ENCODE peak calls at places on chromosomes 4 and X, in five cellular contexts. One of them, this sample, is unnamed.
A peak's percentile ranks its signal among the peaks of the same experiment; 100 is the strongest.

GRCh38 chr4:171924761-171925376 is 111.7 kb downstream of the GALNTL6 start:
- DNase-seq in fibroblast of gingiva: no peak
- DNase-seq in HT-29: no peak
- DNase-seq in naive B cell: no peak
- DNase-seq in stimulated activated CD8-positive, alpha-beta memory T cell treated with anti-CD3 and anti-CD28 coated beads, Interleukin-7, amount 100 ng/mL, for 1 hour: no peak
- DNase-seq in this sample: peak; percentile 0

GRCh38 chr4:37535872-37536271 is 150.3 kb downstream of the RELL1 start:
- DNase-seq in fibroblast of gingiva: no peak
- DNase-seq in HT-29: no peak
- DNase-seq in naive B cell: no peak
- DNase-seq in stimulated activated CD8-positive, alpha-beta memory T cell treated with anti-CD3 and anti-CD28 coated beads, Interleukin-7, amount 100 ng/mL, for 1 hour: no peak
- DNase-seq in this sample: no peak

GRCh38 chr4:184100297-184100885 is 117.3 kb downstream of the ENPP6 start:
- DNase-seq in fibroblast of gingiva: no peak
- DNase-seq in HT-29: peak; percentile 43
- DNase-seq in naive B cell: no peak
- DNase-seq in stimulated activated CD8-positive, alpha-beta memory T cell treated with anti-CD3 and anti-CD28 coated beads, Interleukin-7, amount 100 ng/mL, for 1 hour: no peak
- DNase-seq in this sample: no peak

GRCh38 chr4:119189638-119190037 is 22.9 kb upstream of the USP53 start:
- DNase-seq in fibroblast of gingiva: peak; percentile 71
- DNase-seq in HT-29: no peak
- DNase-seq in naive B cell: no peak
- DNase-seq in stimulated activated CD8-positive, alpha-beta memory T cell treated with anti-CD3 and anti-CD28 coated beads, Interleukin-7, amount 100 ng/mL, for 1 hour: no peak
- DNase-seq in this sample: peak; percentile 42

GRCh38 chr4:46441116-46441859 is 51.4 kb upstream of the GABRA2 start:
- DNase-seq in fibroblast of gingiva: peak; percentile 52
- DNase-seq in HT-29: no peak
- DNase-seq in naive B cell: no peak
- DNase-seq in stimulated activated CD8-positive, alpha-beta memory T cell treated with anti-CD3 and anti-CD28 coated beads, Interleukin-7, amount 100 ng/mL, for 1 hour: no peak
- DNase-seq in this sample: no peak

GRCh38 chrX:132480581-132481203 is 8.1 kb downstream of the MBNL3 start:
- DNase-seq in fibroblast of gingiva: peak; percentile 85
- DNase-seq in HT-29: peak; percentile 81
- DNase-seq in naive B cell: peak; percentile 65
- DNase-seq in stimulated activated CD8-positive, alpha-beta memory T cell treated with anti-CD3 and anti-CD28 coated beads, Interleukin-7, amount 100 ng/mL, for 1 hour: no peak
- DNase-seq in this sample: peak; percentile 91

GRCh38 chrX:68807818-68808217 is 21.0 kb upstream of the EFNB1 start:
- DNase-seq in fibroblast of gingiva: no peak
- DNase-seq in HT-29: peak; percentile 66
- DNase-seq in naive B cell: no peak
- DNase-seq in stimulated activated CD8-positive, alpha-beta memory T cell treated with anti-CD3 and anti-CD28 coated beads, Interleukin-7, amount 100 ng/mL, for 1 hour: no peak
- DNase-seq in this sample: peak; percentile 12

GRCh38 chr4:181364504-181364903 is 878.7 kb upstream of the TENM3 start:
- DNase-seq in fibroblast of gingiva: no peak
- DNase-seq in HT-29: no peak
- DNase-seq in naive B cell: no peak
- DNase-seq in stimulated activated CD8-positive, alpha-beta memory T cell treated with anti-CD3 and anti-CD28 coated beads, Interleukin-7, amount 100 ng/mL, for 1 hour: no peak
- DNase-seq in this sample: no peak

GRCh38 chrX:8453619-8454018 is 11.0 kb upstream of the VCX3B start:
- DNase-seq in fibroblast of gingiva: no peak
- DNase-seq in HT-29: no peak
- DNase-seq in naive B cell: no peak
- DNase-seq in stimulated activated CD8-positive, alpha-beta memory T cell treated with anti-CD3 and anti-CD28 coated beads, Interleukin-7, amount 100 ng/mL, for 1 hour: no peak
- DNase-seq in this sample: no peak

GRCh38 chr4:138939960-138940359 is 75.6 kb upstream of the NOCT start:
- DNase-seq in fibroblast of gingiva: no peak
- DNase-seq in HT-29: no peak
- DNase-seq in naive B cell: no peak
- DNase-seq in stimulated activated CD8-positive, alpha-beta memory T cell treated with anti-CD3 and anti-CD28 coated beads, Interleukin-7, amount 100 ng/mL, for 1 hour: no peak
- DNase-seq in this sample: no peak

GRCh38 chrX:102787283-102787682 is 66.7 kb downstream of the GPRASP3 start:
- DNase-seq in fibroblast of gingiva: no peak
- DNase-seq in HT-29: no peak
- DNase-seq in naive B cell: no peak
- DNase-seq in stimulated activated CD8-positive, alpha-beta memory T cell treated with anti-CD3 and anti-CD28 coated beads, Interleukin-7, amount 100 ng/mL, for 1 hour: no peak
- DNase-seq in this sample: no peak

GRCh38 chr4:5710962-5711478 is at the start of gene EVC:
- DNase-seq in fibroblast of gingiva: peak; percentile 77
- DNase-seq in HT-29: no peak
- DNase-seq in naive B cell: no peak
- DNase-seq in stimulated activated CD8-positive, alpha-beta memory T cell treated with anti-CD3 and anti-CD28 coated beads, Interleukin-7, amount 100 ng/mL, for 1 hour: no peak
- DNase-seq in this sample: peak; percentile 81

GRCh38 chr4:124152130-124152529 is 560.4 kb downstream of the ANKRD50 start:
- DNase-seq in fibroblast of gingiva: peak; percentile 37
- DNase-seq in HT-29: no peak
- DNase-seq in naive B cell: no peak
- DNase-seq in stimulated activated CD8-positive, alpha-beta memory T cell treated with anti-CD3 and anti-CD28 coated beads, Interleukin-7, amount 100 ng/mL, for 1 hour: no peak
- DNase-seq in this sample: peak; percentile 44

GRCh38 chr4:180527993-180528392 is 1715.2 kb upstream of the TENM3 start:
- DNase-seq in fibroblast of gingiva: no peak
- DNase-seq in HT-29: no peak
- DNase-seq in naive B cell: no peak
- DNase-seq in stimulated activated CD8-positive, alpha-beta memory T cell treated with anti-CD3 and anti-CD28 coated beads, Interleukin-7, amount 100 ng/mL, for 1 hour: no peak
- DNase-seq in this sample: no peak

GRCh38 chr4:99099311-99099710 is 10.7 kb upstream of the ADH5 start:
- DNase-seq in fibroblast of gingiva: no peak
- DNase-seq in HT-29: no peak
- DNase-seq in naive B cell: no peak
- DNase-seq in stimulated activated CD8-positive, alpha-beta memory T cell treated with anti-CD3 and anti-CD28 coated beads, Interleukin-7, amount 100 ng/mL, for 1 hour: no peak
- DNase-seq in this sample: no peak

GRCh38 chr4:140811429-140811828 is 55.2 kb upstream of the TBC1D9 start:
- DNase-seq in fibroblast of gingiva: no peak
- DNase-seq in HT-29: no peak
- DNase-seq in naive B cell: no peak
- DNase-seq in stimulated activated CD8-positive, alpha-beta memory T cell treated with anti-CD3 and anti-CD28 coated beads, Interleukin-7, amount 100 ng/mL, for 1 hour: no peak
- DNase-seq in this sample: no peak

GRCh38 chr4:152246659-152247058 is 289.2 kb downstream of the FBXW7 start:
- DNase-seq in fibroblast of gingiva: no peak
- DNase-seq in HT-29: no peak
- DNase-seq in naive B cell: no peak
- DNase-seq in stimulated activated CD8-positive, alpha-beta memory T cell treated with anti-CD3 and anti-CD28 coated beads, Interleukin-7, amount 100 ng/mL, for 1 hour: no peak
- DNase-seq in this sample: no peak

GRCh38 chr4:7868892-7869471 is 70.7 kb downstream of the AFAP1 start:
- DNase-seq in fibroblast of gingiva: no peak
- DNase-seq in HT-29: no peak
- DNase-seq in naive B cell: no peak
- DNase-seq in stimulated activated CD8-positive, alpha-beta memory T cell treated with anti-CD3 and anti-CD28 coated beads, Interleukin-7, amount 100 ng/mL, for 1 hour: no peak
- DNase-seq in this sample: no peak